ENCODE peak calls at places on chromosome 19, in six cellular contexts. G is CD8-positive, alpha-beta memory T cell; D is heart right ventricle; R is colonic mucosa; K is body of pancreas; Q is DND-41. M is an unnamed sample.

GRCh38 chr19:49417090-49417489 is 6.2 kb downstream of the PTH2 start:
- DNase-seq in R (no peak), K (no peak), Q (no peak), G (no peak), D (no peak), M (no peak)

GRCh38 chr19:35940839-35941238 is 4.7 kb downstream of the LRFN3 start:
- DNase-seq in D (no peak), Q (no peak), G (no peak), R (no peak), K (no peak), M (no peak)

GRCh38 chr19:50414850-50415660 is 3.7 kb upstream of the SPIB start:
- DNase-seq in Q (peak; percentile 42), K (peak; percentile 76), G (peak; percentile 62), D (peak; percentile 80), R (peak; percentile 75), M (peak; percentile 72)

GRCh38 chr19:16588824-16589577 is 16.8 kb upstream of the SLC35E1 start:
- DNase-seq in D (no peak), Q (no peak), K (no peak), G (no peak), R (no peak), M (no peak)

GRCh38 chr19:4636151-4636717 is 3.1 kb upstream of the TNFAIP8L1 start:
- DNase-seq in R (peak; percentile 65), D (peak; percentile 83), G (peak; percentile 74), Q (peak; percentile 81), K (peak; percentile 66), M (peak; percentile 86)

GRCh38 chr19:49017666-49018351 is 918 bp upstream of the LHB start:
- DNase-seq in G (peak; percentile 55), Q (peak; percentile 53), R (peak; percentile 43), D (peak; percentile 55), K (peak; percentile 40), M (peak; percentile 64)

GRCh38 chr19:56880592-56881190 is 40.2 kb upstream of the PEG3 start:
- DNase-seq in G (no peak), Q (no peak), R (no peak), K (no peak), D (no peak), M (no peak)

GRCh38 chr19:33458807-33459206 is 62.8 kb downstream of the PEPD start:
- DNase-seq in R (no peak), Q (no peak), G (no peak), K (no peak), D (no peak), M (no peak)

GRCh38 chr19:49954092-49954825 is 6.7 kb downstream of the SIGLEC11 start:
- DNase-seq in D (no peak), G (no peak), R (no peak), Q (no peak), K (peak; percentile 21), M (no peak)

GRCh38 chr19:39645800-39646411 is 9.8 kb upstream of the LGALS16 start:
- DNase-seq in K (no peak), D (no peak), Q (peak; percentile 61), G (no peak), R (no peak), M (no peak)

GRCh38 chr19:9538183-9539058 is at the start of gene ZNF426:
- DNase-seq in K (peak; percentile 80), R (peak; percentile 89), Q (peak; percentile 89), G (peak; percentile 66), D (peak; percentile 87), M (peak; percentile 87)

GRCh38 chr19:46191356-46191755 is 38.2 kb upstream of the IGFL1 start:
- DNase-seq in K (no peak), G (no peak), Q (no peak), R (no peak), D (no peak), M (no peak)

GRCh38 chr19:8149261-8150094 is at the start of gene FBN3:
- DNase-seq in R (no peak), K (no peak), D (no peak), Q (no peak), G (no peak), M (no peak)

GRCh38 chr19:29785955-29786589 is 25.7 kb upstream of the CCNE1 start:
- DNase-seq in K (no peak), R (no peak), D (no peak), G (no peak), Q (peak; percentile 16), M (no peak)

GRCh38 chr19:49469828-49470614 is 4.0 kb upstream of the FLT3LG start:
- DNase-seq in G (peak; percentile 73), D (no peak), R (no peak), K (no peak), Q (peak; percentile 37), M (peak; percentile 84)

GRCh38 chr19:6590458-6591319 is at the start of gene CD70:
- DNase-seq in K (no peak), R (no peak), D (no peak), Q (peak; percentile 66), G (peak; percentile 51), M (peak; percentile 10)

GRCh38 chr19:40815223-40815622 is 16.2 kb downstream of the EGLN2 start:
- DNase-seq in D (no peak), G (no peak), K (no peak), Q (no peak), R (no peak), M (no peak)

GRCh38 chr19:43534811-43535761 is 2.1 kb downstream of the ZNF575 start:
- DNase-seq in K (peak; percentile 72), G (no peak), R (peak; percentile 59), D (peak; percentile 74), Q (no peak), M (peak; percentile 2)

GRCh38 chr19:7731615-7732014 is 295 bp downstream of the CLEC4G start:
- DNase-seq in Q (no peak), K (no peak), D (no peak), G (no peak), R (no peak), M (no peak)

GRCh38 chr19:39078436-39079200 is 5.5 kb upstream of the ACP7 start:
- DNase-seq in D (no peak), R (no peak), Q (no peak), K (no peak), G (no peak), M (no peak)

GRCh38 chr19:870963-871401 is 11.5 kb downstream of the CFD start:
- DNase-seq in D (peak; percentile 81), R (no peak), G (no peak), K (no peak), Q (no peak), M (no peak)

GRCh38 chr19:871446-872265 is 12.2 kb downstream of the CFD start:
- DNase-seq in D (no peak), G (peak; percentile 26), R (no peak), K (no peak), Q (no peak), M (no peak)

GRCh38 chr19:870314-870713 is 10.8 kb downstream of the CFD start:
- DNase-seq in D (no peak), G (no peak), K (no peak), R (no peak), Q (no peak), M (no peak)

GRCh38 chr19:873084-874019 is 13.9 kb downstream of the CFD start:
- DNase-seq in K (no peak), G (peak; percentile 80), R (peak; percentile 74), Q (peak; percentile 80), D (no peak), M (peak; percentile 89)

DNA sequence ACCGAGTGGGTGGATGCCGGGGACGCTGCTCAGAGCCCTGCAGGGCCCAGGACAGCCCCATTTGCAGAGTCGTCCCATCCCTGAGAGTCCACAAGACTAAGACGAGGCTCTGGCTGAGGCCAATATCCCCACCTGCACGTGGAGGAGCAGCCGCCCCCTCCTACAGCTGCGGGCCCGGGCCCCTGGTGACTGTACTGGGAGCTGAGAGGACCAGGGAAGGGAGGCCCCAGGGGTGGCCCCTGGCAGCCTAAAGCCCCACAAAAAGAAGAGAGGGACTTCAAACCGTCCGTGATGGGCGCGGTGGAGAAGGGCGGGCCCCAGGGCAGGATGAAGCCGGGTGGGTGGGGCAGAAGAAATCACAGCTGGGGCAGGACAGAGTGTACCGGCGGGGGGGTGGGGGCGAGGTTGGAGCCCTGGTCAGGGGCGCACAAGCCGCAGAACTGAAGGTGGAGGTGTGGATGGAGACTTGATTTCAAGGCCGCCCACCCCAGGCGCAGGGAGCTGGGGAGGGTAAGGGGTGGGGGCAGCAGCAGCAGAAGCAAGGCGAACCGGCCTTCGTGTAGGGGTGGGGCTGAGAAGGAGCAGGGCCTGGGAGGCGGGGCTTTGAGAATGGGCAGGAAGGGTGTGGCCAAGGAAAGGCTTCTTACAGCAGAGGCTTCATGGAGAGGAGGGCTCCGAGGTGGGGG is 12.9 kb downstream of the CFD start:
- DNase-seq in G (peak; percentile 85), Q (peak; percentile 79), K (no peak), D (no peak), R (peak; percentile 92), M (peak; percentile 63)
- H3K4me3 ChIP-seq in G (no peak overlapping the region), Q (no peak overlapping the region), K (no peak overlapping the region), D (no peak overlapping the region), R (peak overlapping the region; percentile 22), M (peak overlapping the region; percentile 37)

GRCh38 chr19:3444695-3445234 is 35.6 kb downstream of the SMIM24 start:
- DNase-seq in K (no peak), Q (no peak), R (no peak), G (no peak), D (no peak), M (no peak)

GRCh38 chr19:3441986-3442329 is 38.4 kb downstream of the SMIM24 start:
- DNase-seq in R (no peak), G (no peak), K (no peak), Q (no peak), D (no peak), M (no peak)

GRCh38 chr19:3441089-3441985 is 39.0 kb downstream of the SMIM24 start:
- DNase-seq in K (no peak), D (no peak), G (no peak), R (no peak), Q (no peak), M (no peak)

GRCh38 chr19:3443840-3444694 is 36.3 kb downstream of the SMIM24 start:
- DNase-seq in K (no peak), Q (no peak), R (no peak), G (no peak), D (peak; percentile 71), M (no peak)

GRCh38 chr19:3442487-3443071 is 37.7 kb downstream of the SMIM24 start:
- DNase-seq in D (no peak), K (no peak), R (no peak), Q (no peak), G (no peak), M (no peak)
- H3K27ac ChIP-seq in D (no peak overlapping the region), K (no peak overlapping the region), R (no peak overlapping the region), Q (no peak overlapping the region), G (no peak overlapping the region), M (no peak overlapping the region)

GRCh38 chr19:1154731-1155351 is 19.2 kb downstream of the SBNO2 start:
- DNase-seq in R (peak; percentile 82), G (no peak), D (peak; percentile 85), Q (no peak), K (peak; percentile 54), M (no peak)

GRCh38 chr19:1153891-1154730 is 20.0 kb downstream of the SBNO2 start:
- DNase-seq in Q (no peak), D (no peak), R (no peak), K (no peak), G (no peak), M (no peak)

GRCh38 chr19:1156830-1157615 is 17.0 kb downstream of the SBNO2 start:
- DNase-seq in R (no peak), K (no peak), G (no peak), Q (no peak), D (no peak), M (no peak)

GRCh38 chr19:1156305-1156801 is 17.7 kb downstream of the SBNO2 start:
- DNase-seq in K (no peak), Q (no peak), R (no peak), D (no peak), G (no peak), M (no peak)

GRCh38 chr19:1155352-1156304 is 18.4 kb downstream of the SBNO2 start:
- DNase-seq in G (no peak), R (no peak), K (no peak), Q (no peak), D (no peak), M (no peak)
- H3K4me3 ChIP-seq in G (no peak overlapping the region), R (peak overlapping the region; percentile 23), K (no peak overlapping the region), Q (no peak overlapping the region), D (no peak overlapping the region), M (no peak overlapping the region)

GRCh38 chr19:18605546-18606280 is 886 bp downstream of the CRLF1 start:
- DNase-seq in K (no peak), R (no peak), G (no peak), D (no peak), Q (no peak), M (no peak)
- H3K27ac ChIP-seq in K (no peak overlapping the region), R (no peak overlapping the region), G (no peak overlapping the region), D (no peak overlapping the region), Q (no peak overlapping the region), M (no peak overlapping the region)